ENCODE peak calls at places on chromosomes 12 and 14, in four cellular contexts. O is progenitor cell of endocrine pancreas; S is activated CD4-positive, alpha-beta T cell treated with anti-CD3 and anti-CD28 coated beads for 36 hours; N is IMR-90. B is an unnamed sample.

GRCh38 chr12:88052686-88053085 is 23.5 kb upstream of the C12orf50 start:
- DNase-seq in O (no peak), S (peak), N (peak), B (peak)

GRCh38 chr14:90846511-90846910 is 30.3 kb upstream of the TTC7B start:
- DNase-seq in O (no peak), S (no peak), N (peak), B (peak)

GRCh38 chr12:5511644-5512584 is 80.0 kb downstream of the NTF3 start:
- DNase-seq in O (peak), S (peak), N (peak), B (peak)

GRCh38 chr12:3728686-3729085 is 24.2 kb downstream of the CRACR2A start:
- DNase-seq in O (no peak), S (peak), N (no peak), B (no peak)

GRCh38 chr12:57138526-57139272 is 8.7 kb downstream of the LRP1-AS start:
- DNase-seq in O (no peak), S (no peak), N (no peak), B (no peak)

GRCh38 chr14:67814826-67815225 is 1.6 kb downstream of the ZFYVE26 start:
- DNase-seq in O (no peak), S (no peak), N (no peak), B (no peak)

GRCh38 chr12:6839482-6840201 is 1.1 kb upstream of the GNB3 start:
- DNase-seq in O (no peak), S (no peak), N (no peak), B (no peak)

GRCh38 chr12:20792971-20793370 is 17.5 kb upstream of the SLCO1B3 start:
- DNase-seq in O (no peak), S (no peak), N (no peak), B (no peak)

GRCh38 chr14:91931478-91932088 is 15.9 kb downstream of the FBLN5 start:
- DNase-seq in O (no peak), S (no peak), N (no peak), B (no peak)

GRCh38 chr14:104757238-104757585 is 4.3 kb downstream of the SIVA1 start:
- DNase-seq in O (no peak), S (no peak), N (no peak), B (no peak)

GRCh38 chr14:105492966-105493871 is 2.2 kb downstream of the TEDC1 start:
- DNase-seq in O (no peak), S (peak), N (no peak), B (no peak)

GRCh38 chr12:52121848-52122838 is 42.6 kb downstream of the SMIM41 start:
- DNase-seq in O (peak), S (peak), N (peak), B (peak)

GRCh38 chr12:108773798-108774788 is 42.8 kb upstream of the CORO1C start:
- DNase-seq in O (no peak), S (no peak), N (peak), B (peak)

GRCh38 chr12:79690156-79690605 is 583 bp downstream of the PAWR start:
- DNase-seq in O (no peak), S (peak), N (peak), B (peak)

GRCh38 chr14:52563120-52563519 is 10.5 kb downstream of the GPR137C start:
- DNase-seq in O (no peak), S (no peak), N (peak), B (peak)

GRCh38 chr14:59478540-59478939 is 5.7 kb downstream of the L3HYPDH start:
- DNase-seq in O (no peak), S (no peak), N (no peak), B (no peak)

GRCh38 chr14:44316647-44317432 is 190.2 kb downstream of the FSCB start:
- DNase-seq in O (no peak), S (peak), N (peak), B (peak)

GRCh38 chr14:90677484-90678045 is 138.7 kb downstream of the TTC7B start:
- DNase-seq in O (no peak), S (peak), N (peak), B (peak)

GRCh38 chr12:104886418-104887401 is 71.4 kb downstream of the SLC41A2 start:
- DNase-seq in O (no peak), S (no peak), N (peak), B (peak)

GRCh38 chr12:127803545-127803944 is 463.4 kb upstream of the TMEM132C start:
- DNase-seq in O (no peak), S (no peak), N (no peak), B (peak)

GRCh38 chr12:70550180-70550577 is 87.0 kb downstream of the PTPRB start:
- DNase-seq in O (no peak), S (no peak), N (no peak), B (no peak)

GRCh38 chr14:67717048-67717447 is 15.4 kb downstream of the RDH12 start:
- DNase-seq in O (no peak), S (no peak), N (no peak), B (no peak)

GRCh38 chr12:89160716-89161123 is 191.6 kb downstream of the DUSP6 start:
- DNase-seq in O (no peak), S (peak), N (peak), B (peak)

B was measured in EL.